ENCODE peak calls at places on chromosomes 6 and 20, in five cellular contexts. A, F, G, L and J are unnamed samples.

GRCh38 chr20:62977613-62978558 is 25.4 kb downstream of the SLC17A9 start:
- DNase-seq in F (no peak), G (no peak), L (no peak), A (peak), J (no peak)

GRCh38 chr20:13142143-13142542 is 78.9 kb upstream of the ISM1 start:
- DNase-seq in L (no peak), G (no peak), F (no peak), A (no peak), J (no peak)

GRCh38 chr6:137045221-137045789 is 540 bp upstream of the IL20RA start:
- DNase-seq in F (no peak), A (no peak), G (no peak), L (no peak), J (no peak)

GRCh38 chr6:137233561-137234504 is 14.6 kb upstream of the IFNGR1 start:
- DNase-seq in G (peak), L (peak), F (peak), A (peak), J (peak)

GRCh38 chr6:55069132-55069781 is 105.1 kb upstream of the HCRTR2 start:
- DNase-seq in G (no peak), L (peak), A (peak), F (peak), J (peak)

GRCh38 chr6:37059344-37060194 is 54.1 kb downstream of the FGD2 start:
- DNase-seq in F (peak), A (peak), L (peak), G (peak), J (peak)

GRCh38 chr6:31718294-31718693 is 3.1 kb downstream of the LY6G6D start:
- DNase-seq in A (no peak), L (peak), G (no peak), F (no peak), J (no peak)

GRCh38 chr6:5942591-5942990 is 64.1 kb downstream of the NRN1 start:
- DNase-seq in G (no peak), L (no peak), A (no peak), F (no peak), J (no peak)

GRCh38 chr6:118780728-118781127 is 113.2 kb upstream of the ASF1A start:
- DNase-seq in G (no peak), F (no peak), L (no peak), A (no peak), J (no peak)

GRCh38 chr6:34597605-34598353 is 41.6 kb upstream of the SPDEF start:
- DNase-seq in F (no peak), A (no peak), L (no peak), G (no peak), J (no peak)

GRCh38 chr6:70371454-70372105 is 41.7 kb upstream of the FAM135A start:
- DNase-seq in A (peak), L (no peak), G (no peak), F (peak), J (peak)

GRCh38 chr6:134171517-134171916 is 119.1 kb upstream of the SLC2A12 start:
- DNase-seq in A (no peak), G (no peak), L (no peak), F (peak), J (peak)

GRCh38 chr20:46305331-46305972 is 2.8 kb downstream of the CDH22 start:
- DNase-seq in F (no peak), G (no peak), L (peak), A (no peak), J (no peak)

GRCh38 chr20:23272176-23273029 is 78.2 kb upstream of the NXT1 start:
- DNase-seq in L (no peak), G (no peak), F (no peak), A (no peak), J (no peak)

GRCh38 chr6:127518710-127519468 is at the start of gene MTCL3:
- DNase-seq in A (peak), G (no peak), F (peak), L (no peak), J (peak)

GRCh38 chr20:46814366-46815232 is 80.0 kb upstream of the EYA2 start:
- DNase-seq in F (peak), L (no peak), G (no peak), A (peak), J (peak)

GRCh38 chr6:105363100-105363754 is 39.7 kb downstream of the PREP start:
- DNase-seq in L (no peak), F (peak), A (no peak), G (no peak), J (peak)

GRCh38 chr6:101011165-101011564 is 130.0 kb upstream of the ASCC3 start:
- DNase-seq in A (no peak), L (no peak), F (peak), G (no peak), J (no peak)

GRCh38 chr20:17882834-17883591 is 85.6 kb downstream of the SNX5 start:
- DNase-seq in A (no peak), G (no peak), L (no peak), F (no peak), J (no peak)

GRCh38 chr20:19431906-19432305 is 219.5 kb downstream of the SLC24A3 start:
- DNase-seq in F (no peak), A (no peak), G (no peak), L (no peak), J (no peak)

GRCh38 chr6:148768646-148769270 is 21.9 kb downstream of the UST start:
- DNase-seq in L (no peak), F (no peak), G (no peak), A (no peak), J (no peak)

GRCh38 chr6:108684809-108685329 is 124.2 kb downstream of the FOXO3 start:
- DNase-seq in F (no peak), L (no peak), G (no peak), A (peak), J (peak)

GRCh38 chr6:168968228-168968627 is 285.4 kb downstream of the THBS2 start:
- DNase-seq in G (peak), L (peak), A (no peak), F (peak), J (peak)

GRCh38 chr6:49025273-49026240 is 437.5 kb downstream of the MMUT start:
- DNase-seq in L (no peak), G (no peak), F (no peak), A (no peak), J (no peak)

GRCh38 chr20:46324960-46325703 is 16.8 kb upstream of the CDH22 start:
- DNase-seq in L (peak), A (peak), G (no peak), F (peak), J (peak)

GRCh38 chr6:139030539-139030938 is 2.0 kb downstream of the ABRACL start:
- DNase-seq in F (no peak), L (no peak), G (no peak), A (no peak), J (no peak)

GRCh38 chr6:81734081-81734480 is 18.4 kb downstream of the TENT5A start:
- DNase-seq in L (no peak), G (no peak), F (peak), A (no peak), J (no peak)
- TF ChIP-seq CTCF in L (no peak), G (no peak), F (peak), A (no peak), J (no peak)

GRCh38 chr6:20481281-20481680 is 53.0 kb upstream of the CDKAL1 start:
- DNase-seq in F (no peak), A (no peak), L (no peak), G (no peak), J (no peak)

GRCh38 chr6:20476501-20477043 is 57.7 kb upstream of the CDKAL1 start:
- DNase-seq in G (no peak), F (no peak), A (no peak), L (no peak), J (no peak)

GRCh38 chr6:20477485-20477884 is 56.8 kb upstream of the CDKAL1 start:
- DNase-seq in G (no peak), A (no peak), F (no peak), L (no peak), J (no peak)

GRCh38 chr6:20474756-20475542 is 59.3 kb upstream of the CDKAL1 start:
- DNase-seq in F (no peak), L (no peak), A (no peak), G (no peak), J (no peak)

DNA sequence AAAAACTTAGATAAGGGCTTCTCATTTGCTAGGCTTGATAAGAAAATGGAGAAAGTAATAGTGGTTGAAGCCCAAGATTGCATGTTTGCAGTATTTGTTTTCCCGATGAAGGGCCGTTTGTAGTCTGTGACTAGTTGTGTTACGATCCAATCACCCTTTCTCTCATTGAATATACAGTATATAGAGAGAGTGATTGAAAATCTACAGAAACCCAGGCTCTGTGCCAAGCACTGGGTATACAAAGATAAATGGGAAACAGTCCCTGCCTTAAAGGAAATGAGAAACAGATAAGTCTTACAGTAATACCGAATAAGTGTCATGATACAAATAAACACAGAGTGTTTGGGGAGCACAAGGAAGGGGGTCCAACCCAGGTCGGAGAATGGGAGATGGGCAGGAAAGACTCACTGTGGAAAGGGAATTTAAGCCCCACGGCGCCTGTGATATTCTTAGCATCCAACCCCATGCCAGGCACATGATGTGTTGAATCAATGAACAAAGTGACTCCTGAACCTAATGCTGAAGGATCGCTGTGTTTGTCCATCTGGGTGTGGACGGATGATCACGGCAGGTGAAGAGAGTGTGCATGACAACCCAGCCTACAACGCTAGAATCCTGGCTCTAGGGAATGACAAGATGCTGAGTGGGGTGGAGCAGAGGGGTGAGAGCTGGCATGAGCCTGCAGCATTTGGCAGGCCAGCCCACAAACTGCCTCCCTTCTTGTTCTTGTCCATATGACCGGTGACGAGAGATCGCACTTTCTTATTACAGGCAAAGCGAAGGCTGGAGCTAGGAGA is 55.0 kb upstream of the CDKAL1 start:
- DNase-seq in A (no peak), G (no peak), F (no peak), L (no peak), J (no peak)
- TF ChIP-seq CTCF in A (no peak), G (no peak), F (no peak), L (no peak), J (no peak)

DNA sequence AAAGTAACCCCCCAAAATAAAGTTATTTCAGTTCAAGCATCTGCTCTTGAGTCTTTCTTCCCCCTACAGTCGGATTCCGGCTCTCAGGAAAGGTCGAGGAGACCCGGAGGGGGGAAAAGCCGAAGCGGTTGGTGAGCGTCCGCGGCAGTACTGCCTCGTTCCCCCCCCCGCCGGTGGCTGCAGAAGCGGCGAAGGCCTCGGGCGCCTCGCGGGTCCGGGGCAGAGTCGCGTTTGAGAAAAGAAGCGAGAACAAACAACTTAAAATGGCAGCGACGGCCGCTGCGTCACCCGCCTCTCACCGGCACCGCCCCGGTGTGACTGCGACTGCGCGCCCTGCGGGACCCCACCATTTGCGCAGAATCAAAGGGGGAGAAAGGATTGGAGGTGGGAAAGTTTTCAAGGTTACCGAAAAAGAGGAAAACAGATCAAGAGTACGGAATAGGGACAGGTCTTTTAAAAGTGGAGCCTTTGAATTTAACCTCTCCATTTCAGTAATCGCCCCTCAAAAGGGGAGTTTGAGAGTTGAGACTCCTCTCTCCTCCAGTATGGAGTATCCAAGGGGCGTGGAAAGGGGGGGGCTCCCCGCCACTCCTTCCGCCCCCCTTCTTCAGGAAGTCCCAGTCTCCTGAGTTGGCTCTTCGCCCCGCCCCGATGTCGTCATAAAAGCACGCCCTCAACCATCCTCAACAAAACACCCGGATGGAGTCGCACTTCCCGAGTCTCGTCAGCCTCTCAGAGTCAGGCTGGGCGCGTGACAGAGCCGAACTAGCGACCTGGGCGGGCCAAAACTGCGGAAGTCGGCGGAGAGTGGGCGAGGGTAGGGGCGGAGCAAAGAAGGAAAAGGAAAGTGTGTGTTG is 1.9 kb upstream of the C6orf62 start:
- DNase-seq in L (peak), A (peak), F (peak), G (peak), J (peak)
- TF ChIP-seq CTCF in L (no peak), A (no peak), F (no peak), G (no peak), J (no peak)

GRCh38 chr6:2656460-2657064 is 94.2 kb downstream of the MYLK4 start:
- DNase-seq in F (peak), G (no peak), A (no peak), L (no peak), J (no peak)
- TF ChIP-seq CTCF in F (no peak), G (no peak), A (no peak), L (no peak), J (no peak)

GRCh38 chr6:43915213-43915869 is 145.3 kb downstream of the VEGFA start:
- DNase-seq in F (no peak), L (no peak), G (no peak), A (no peak), J (no peak)

GRCh38 chr6:43919774-43920173 is 149.8 kb downstream of the VEGFA start:
- DNase-seq in A (no peak), G (no peak), F (no peak), L (no peak), J (no peak)

GRCh38 chr6:43916091-43916923 is 146.3 kb downstream of the VEGFA start:
- DNase-seq in F (no peak), G (no peak), L (no peak), A (no peak), J (peak)

GRCh38 chr6:43917878-43918382 is 147.9 kb downstream of the VEGFA start:
- DNase-seq in L (no peak), F (peak), A (no peak), G (no peak), J (no peak)

DNA sequence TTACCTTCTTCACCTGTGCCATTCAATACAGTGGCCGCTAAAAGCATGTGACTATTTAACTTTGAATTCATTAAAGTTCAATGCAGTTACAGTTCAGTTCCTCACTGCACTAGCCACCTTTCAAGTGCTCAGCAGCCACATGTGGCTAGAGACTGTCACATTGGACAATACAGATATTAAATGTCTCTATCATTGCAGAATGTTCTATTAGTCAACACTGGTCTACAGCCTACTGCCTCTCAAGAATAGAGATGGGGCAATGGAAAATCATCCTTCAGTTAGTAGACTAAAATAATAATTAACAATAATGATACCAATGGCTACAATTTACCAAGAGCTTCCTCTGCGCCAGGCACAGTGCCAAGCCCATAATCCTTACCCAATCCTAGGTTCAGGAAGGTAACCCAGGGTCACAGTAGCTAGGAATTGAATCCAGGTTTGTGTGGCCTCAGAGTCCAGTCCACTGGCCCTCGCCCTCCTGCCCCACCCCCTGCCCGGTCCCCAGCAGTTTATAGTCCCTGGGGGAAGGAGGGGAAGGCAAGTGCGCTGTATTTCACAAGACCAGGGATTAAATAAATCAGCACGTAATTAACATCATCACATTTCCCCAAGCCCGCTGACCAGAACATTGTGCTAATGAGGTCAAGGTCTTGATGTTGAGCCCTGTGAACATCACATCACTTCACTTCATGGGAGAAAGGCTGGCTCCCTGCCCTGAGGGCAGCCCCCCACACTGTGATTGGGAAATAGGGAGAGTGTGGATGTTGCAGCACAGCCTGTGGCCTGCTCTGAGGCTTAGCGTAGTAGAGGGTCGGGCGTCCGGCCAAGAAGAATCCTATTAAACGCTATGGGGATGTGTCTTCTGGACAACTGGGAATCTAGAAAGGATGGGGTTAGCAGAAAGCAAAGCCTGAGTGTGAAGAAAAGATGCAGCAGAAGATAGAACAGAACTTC is 147.2 kb downstream of the VEGFA start:
- DNase-seq in A (no peak), F (peak), L (peak), G (peak), J (peak)
- TF ChIP-seq CTCF in A (no peak), F (no peak), L (no peak), G (no peak), J (no peak)

GRCh38 chr20:48656661-48657211 is 171.1 kb downstream of the PREX1 start:
- DNase-seq in L (no peak), F (no peak), A (peak), G (no peak), J (no peak)
- TF ChIP-seq CTCF in L (no peak), F (no peak), A (peak), G (no peak), J (no peak)

DNA sequence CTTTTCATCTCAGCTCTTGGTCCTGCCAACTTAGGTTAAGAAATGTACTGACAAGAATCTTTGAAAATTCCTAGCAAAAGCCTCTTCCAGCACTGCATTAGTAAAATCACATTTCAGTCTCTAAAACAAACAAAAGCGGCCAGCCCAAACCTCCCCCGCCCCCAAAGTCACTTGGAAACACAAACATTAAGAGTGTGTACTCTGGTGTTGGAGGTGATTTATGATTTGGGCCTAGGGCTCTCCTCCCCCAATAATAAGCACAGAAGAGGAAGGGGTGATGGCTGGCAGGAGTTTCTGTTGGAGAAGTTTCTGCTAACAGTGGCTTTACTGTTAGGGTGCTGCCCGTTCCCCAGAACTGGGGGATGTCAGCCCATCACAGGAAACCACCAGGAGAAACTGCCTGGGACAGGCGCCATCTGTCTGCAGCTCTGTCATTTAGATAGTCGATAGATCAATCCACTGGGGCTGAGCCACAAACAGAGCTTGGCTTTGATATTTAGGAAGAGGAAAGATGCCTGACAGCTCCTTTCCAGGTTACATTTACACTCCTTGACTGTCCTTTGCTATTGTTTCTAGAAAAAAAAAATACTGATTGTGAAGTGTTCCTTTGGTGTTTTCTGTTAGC is 199.5 kb downstream of the CD83 start:
- DNase-seq in G (no peak), L (peak), F (no peak), A (no peak), J (no peak)
- TF ChIP-seq CTCF in G (no peak), L (no peak), F (peak), A (peak), J (no peak)

GRCh38 chr6:57324538-57324937 is 7.1 kb downstream of the PRIM2 start:
- DNase-seq in A (peak), F (peak), L (no peak), G (no peak), J (no peak)
- TF ChIP-seq CTCF in A (peak), F (peak), L (no peak), G (peak), J (peak)